ENCODE peak calls at places on chromosomes 2 and 18, in eight cellular contexts. M is KG1; I is Daoy; Y is kidney tubule cell; G is RWPE1; C is erythroblast; K is stimulated activated naive CD8-positive, alpha-beta T cell treated with anti-CD3 and anti-CD28 coated beads, Interleukin-15, amount 100 ng/mL, for 72 hours; H is amniotic stem cell. E is an unnamed sample.

GRCh38 chr18:80147418-80148315 is 38.6 kb downstream of the ADNP2 start:
- DNase-seq in M (no peak), I (peak), Y (peak), G (peak), C (peak), K (peak), H (peak), E (no peak)

GRCh38 chr2:230913406-230913805 is 11.6 kb downstream of the GPR55 start:
- DNase-seq in M (no peak), I (peak), Y (peak), G (no peak), C (no peak), K (no peak), H (no peak), E (no peak)

GRCh38 chr2:206442854-206443734 is at the start of gene ADAM23:
- DNase-seq in M (no peak), I (peak), Y (peak), G (peak), C (peak), K (peak), H (no peak), E (peak)

GRCh38 chr2:15602393-15602792 is 10.7 kb downstream of the DDX1 start:
- DNase-seq in M (no peak), I (no peak), Y (no peak), G (no peak), C (no peak), K (no peak), H (no peak), E (no peak)

GRCh38 chr2:202932425-202933138 is 20.5 kb downstream of the CARF start:
- DNase-seq in M (no peak), I (peak), Y (peak), G (peak), C (no peak), K (no peak), H (no peak), E (no peak)

GRCh38 chr2:20599001-20599600 is 51.8 kb downstream of the HS1BP3 start:
- DNase-seq in M (no peak), I (no peak), Y (no peak), G (no peak), C (no peak), K (no peak), H (no peak), E (no peak)

GRCh38 chr2:1935476-1935875 is 191.2 kb upstream of the PXDN start:
- DNase-seq in M (no peak), I (no peak), Y (peak), G (no peak), C (no peak), K (no peak), H (no peak), E (no peak)

GRCh38 chr2:44948565-44949328 is 7.2 kb downstream of the SIX3 start:
- DNase-seq in M (no peak), I (no peak), Y (no peak), G (no peak), C (no peak), K (no peak), H (no peak), E (no peak)

GRCh38 chr18:79614211-79615028 is 65.2 kb upstream of the CTDP1 start:
- DNase-seq in M (no peak), I (no peak), Y (no peak), G (no peak), C (no peak), K (no peak), H (no peak), E (no peak)

GRCh38 chr18:11859903-11860407 is 8.7 kb downstream of the CHMP1B start:
- DNase-seq in M (no peak), I (peak), Y (peak), G (peak), C (no peak), K (no peak), H (peak), E (no peak)

GRCh38 chr2:47784349-47784851 is 1.5 kb downstream of the MSH6 start:
- DNase-seq in M (no peak), I (peak), Y (peak), G (no peak), C (peak), K (no peak), H (no peak), E (no peak)

GRCh38 chr18:44729631-44730101 is 49.0 kb downstream of the SETBP1 start:
- DNase-seq in M (no peak), I (peak), Y (no peak), G (no peak), C (no peak), K (no peak), H (no peak), E (no peak)

GRCh38 chr2:36438454-36438977 is 82.9 kb downstream of the CRIM1 start:
- DNase-seq in M (no peak), I (peak), Y (peak), G (peak), C (no peak), K (no peak), H (peak), E (no peak)

GRCh38 chr2:196239622-196240587 is 68.5 kb upstream of the STK17B start:
- DNase-seq in M (peak), I (peak), Y (peak), G (peak), C (peak), K (peak), H (no peak), E (no peak)

GRCh38 chr2:46801731-46802664 is 113.6 kb downstream of the MCFD2 start:
- DNase-seq in M (no peak), I (peak), Y (peak), G (no peak), C (no peak), K (no peak), H (no peak), E (no peak)

E was measured in progenitor cell of endocrine pancreas.